ENCODE peak calls at places on chromosomes 13 and 19, in six cellular contexts. A is lower lobe of right lung, K is Karpas-422, W is ascending aorta, B is body of pancreas, U is sigmoid colon. G is an unnamed sample.

GRCh38 chr19:2426661-2427322 is 594 bp downstream of the TIMM13 start:
- DNase-seq in W (no peak), B (peak; percentile 49), K (peak; percentile 86), A (peak; percentile 62), U (peak; percentile 79), G (peak; percentile 67)

GRCh38 chr13:94435604-94436226 is 43.8 kb downstream of the DCT start:
- DNase-seq in B (no peak), A (no peak), K (peak; percentile 84), W (no peak), U (no peak), G (no peak)

GRCh38 chr13:30105381-30105780 is 202.0 kb downstream of the KATNAL1 start:
- DNase-seq in B (no peak), K (no peak), A (peak; percentile 60), W (no peak), U (no peak), G (peak; percentile 28)

GRCh38 chr13:106432636-106433035 is 102.8 kb downstream of the EFNB2 start:
- DNase-seq in W (no peak), B (no peak), K (no peak), U (no peak), A (no peak), G (no peak)

GRCh38 chr19:2666344-2666994 is 36.0 kb downstream of the GNG7 start:
- DNase-seq in A (no peak), B (no peak), W (no peak), U (no peak), K (no peak), G (no peak)

GRCh38 chr19:13262450-13262849 is 112.2 kb downstream of the IER2 start:
- DNase-seq in B (no peak), K (peak; percentile 85), W (no peak), A (no peak), U (no peak), G (no peak)

GRCh38 chr19:29603308-29603707 is 2.8 kb upstream of the POP4 start:
- DNase-seq in K (no peak), B (no peak), A (no peak), U (peak; percentile 25), W (no peak), G (no peak)

GRCh38 chr19:55931936-55932386 is at the start of gene NLRP13:
- DNase-seq in K (no peak), W (no peak), B (no peak), A (no peak), U (no peak), G (no peak)

GRCh38 chr19:38640368-38640767 is 7.1 kb upstream of the ACTN4 start:
- DNase-seq in W (no peak), B (no peak), U (no peak), K (no peak), A (no peak), G (no peak)

DNA sequence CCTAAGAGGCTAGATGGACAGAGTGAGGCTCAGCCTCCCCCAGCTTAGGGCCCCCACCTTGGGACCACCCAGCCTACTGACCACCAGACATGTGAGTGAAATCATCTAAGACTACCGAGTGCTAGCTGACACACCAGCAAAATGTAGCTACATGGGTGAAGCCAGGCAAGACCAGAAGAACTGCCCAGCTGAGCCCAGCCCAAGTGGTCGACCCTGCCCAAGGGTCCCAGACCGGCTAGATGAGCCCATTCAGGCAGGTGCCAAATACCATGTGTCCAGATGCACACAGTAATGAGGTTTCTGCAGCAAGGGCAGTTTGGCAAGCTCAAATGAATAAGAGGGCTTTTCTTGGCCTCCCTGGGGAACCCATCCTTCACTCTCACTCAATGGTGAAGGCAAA is 56.6 kb downstream of the ZNF557 start:
- DNase-seq in B (no peak), W (no peak), A (no peak), K (no peak), U (peak; percentile 44), G (no peak)
- H3K27ac ChIP-seq in B (no peak overlapping the region), W (no peak overlapping the region), A (no peak overlapping the region), K (no peak overlapping the region), U (no peak overlapping the region), G (no peak overlapping the region)

GRCh38 chr19:49933643-49934042 is 4.3 kb upstream of the NUP62 start:
- DNase-seq in K (no peak), U (no peak), B (no peak), A (no peak), W (no peak), G (no peak)

GRCh38 chr19:49930483-49931011 is 1.2 kb upstream of the NUP62 start:
- DNase-seq in K (peak; percentile 92), B (no peak), U (no peak), A (no peak), W (no peak), G (no peak)

GRCh38 chr19:49931293-49932040 is 2.2 kb upstream of the NUP62 start:
- DNase-seq in W (no peak), A (no peak), U (no peak), B (no peak), K (no peak), G (no peak)

GRCh38 chr19:49932731-49933131 is 3.4 kb upstream of the NUP62 start:
- DNase-seq in K (no peak), W (no peak), A (no peak), U (no peak), B (no peak), G (no peak)

DNA sequence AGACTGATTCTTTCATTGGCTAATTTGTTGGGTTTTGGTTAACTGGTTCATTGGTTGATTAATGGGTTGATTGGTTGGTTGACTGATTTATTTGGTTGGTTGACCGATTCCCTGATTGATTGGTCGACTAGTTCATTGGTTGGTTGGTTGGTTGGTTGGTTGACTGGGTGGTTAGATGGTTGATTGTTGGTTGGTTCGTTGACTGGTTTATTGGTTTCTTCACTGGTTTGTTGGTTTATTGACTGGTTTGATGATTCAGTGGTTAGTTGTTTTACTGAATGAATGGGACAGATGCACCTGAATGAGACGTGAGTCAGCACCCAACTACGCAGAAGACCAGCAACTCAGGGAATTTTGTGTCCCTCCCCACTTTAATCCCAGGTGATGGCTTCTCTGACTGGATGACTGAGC is 2.7 kb upstream of the NUP62 start:
- DNase-seq in U (no peak), K (no peak), W (no peak), B (no peak), A (no peak), G (no peak)
- H3K36me3 ChIP-seq in U (no peaks in the 10 kb centered on the region), K (peaks cover 46% of the 10 kb centered on the region), W (no peaks in the 10 kb centered on the region), B (no peaks in the 10 kb centered on the region), A (peaks cover 9% of the 10 kb centered on the region), G (peaks cover 22% of the 10 kb centered on the region)

DNA sequence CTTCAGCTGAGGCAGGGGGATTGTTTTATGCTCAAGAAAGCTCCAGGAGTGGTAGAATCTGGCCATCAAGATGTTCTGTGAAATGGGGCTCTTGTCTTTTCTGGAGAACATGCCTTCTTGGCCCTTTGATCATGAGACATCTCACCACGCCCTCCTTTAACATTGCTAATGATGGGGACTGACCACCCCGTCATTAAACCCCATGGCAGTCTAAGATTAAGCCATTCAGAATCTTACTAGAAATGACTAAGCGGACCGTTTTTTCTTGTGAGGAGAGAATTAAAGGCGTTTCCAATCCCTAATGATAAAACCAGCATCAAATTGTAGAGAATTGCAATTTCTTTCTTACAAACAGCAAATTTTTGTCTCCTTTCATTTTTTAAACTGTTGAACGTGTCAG is 89.4 kb downstream of the COL4A2 start:
- DNase-seq in B (no peak), K (no peak), U (no peak), A (no peak), W (no peak), G (no peak)
- H3K27ac ChIP-seq in B (no peak overlapping the region), K (no peak overlapping the region), U (peak overlapping the region; percentile 96), A (peak overlapping the region; percentile 80), W (peak overlapping the region; percentile 98), G (no peak overlapping the region)

DNA sequence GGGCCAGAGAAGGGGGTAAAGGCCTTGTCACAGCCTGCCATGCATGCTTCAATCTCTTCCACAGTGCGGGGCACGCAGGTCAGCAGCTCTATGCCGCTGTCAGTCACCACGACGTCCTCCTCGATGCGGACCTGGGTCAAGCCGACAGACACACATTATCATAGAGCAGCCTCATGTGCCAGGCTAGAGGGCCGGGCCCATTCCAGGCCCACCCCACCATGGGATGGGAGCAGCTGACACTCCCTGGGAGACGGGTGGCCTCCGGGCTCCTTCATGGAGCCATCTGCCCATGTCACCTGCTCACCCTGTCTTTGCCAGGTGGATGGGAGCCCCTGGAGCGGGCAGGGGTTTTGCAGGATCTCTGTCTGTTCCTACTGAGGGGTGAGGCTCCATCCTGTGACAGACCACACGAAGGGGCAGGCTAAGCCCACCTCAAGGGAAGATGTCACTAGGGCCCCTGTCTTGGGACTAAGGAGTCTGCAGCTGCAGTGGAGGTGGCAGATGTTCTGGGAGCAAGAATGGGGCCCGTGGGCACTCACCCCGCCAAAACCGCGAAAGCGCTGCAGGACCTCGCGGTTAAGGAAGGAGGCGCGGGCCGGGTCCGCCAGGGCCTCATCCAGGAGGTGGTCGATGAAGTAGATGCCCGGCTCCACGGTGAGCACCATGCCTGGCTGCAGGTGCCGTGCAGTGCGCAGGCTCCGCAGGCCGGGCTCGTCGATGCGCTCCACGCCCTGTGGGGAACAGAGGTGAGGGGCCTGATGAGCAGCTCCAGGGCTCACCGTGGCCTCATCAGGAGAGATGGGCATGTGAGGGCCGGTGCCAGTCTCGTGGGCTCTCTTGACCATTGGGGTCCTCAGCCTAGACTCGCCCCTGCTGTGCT is 14.1 kb downstream of the CEBPG start:
- DNase-seq in A (no peak), K (no peak), U (no peak), W (peak; percentile 61), B (no peak), G (no peak)
- H3K36me3 ChIP-seq in A (peaks cover 26% of the 10 kb centered on the region), K (no peaks in the 10 kb centered on the region), U (peaks cover 4% of the 10 kb centered on the region), W (no peaks in the 10 kb centered on the region), B (no peaks in the 10 kb centered on the region), G (peaks cover 18% of the 10 kb centered on the region)